ENCODE peak calls at places on chromosomes 13 and 19, in eight cellular contexts. V is fibroblast of lung, F is kidney, X is GM12878, Z is AG10803, C is Calu3, E is GM12865, N is tibial artery. S is an unnamed sample.

GRCh38 chr13:99332456-99332855 is 25.3 kb upstream of the GPR183 start:
- DNase-seq in V (no peak), F (no peak), X (no peak), Z (no peak), C (no peak), E (no peak), N (peak; percentile 41), S (no peak)

GRCh38 chr19:43455321-43456113 is 9.9 kb downstream of the LYPD3 start:
- DNase-seq in V (no peak), F (no peak), X (no peak), Z (no peak), C (no peak), E (no peak), N (no peak), S (no peak)

GRCh38 chr13:50389726-50390125 is 374.5 kb downstream of the KCNRG start:
- DNase-seq in V (no peak), F (no peak), X (no peak), Z (no peak), C (no peak), E (no peak), N (no peak), S (no peak)

GRCh38 chr19:21604351-21604926 is 99.0 kb downstream of the ZNF429 start:
- DNase-seq in V (peak; percentile 48), F (no peak), X (no peak), Z (peak; percentile 4), C (no peak), E (no peak), N (no peak), S (no peak)

GRCh38 chr13:114001331-114002008 is 27.6 kb upstream of the C13orf46 start:
- DNase-seq in V (no peak), F (peak; percentile 76), X (no peak), Z (no peak), C (no peak), E (no peak), N (no peak), S (no peak)

GRCh38 chr13:114249062-114249461 is 14.4 kb downstream of the CDC16 start:
- DNase-seq in V (no peak), F (no peak), X (no peak), Z (no peak), C (no peak), E (no peak), N (no peak), S (no peak)

GRCh38 chr13:73547239-73547638 is 488.4 kb downstream of the KLF5 start:
- DNase-seq in V (no peak), F (no peak), X (no peak), Z (no peak), C (no peak), E (no peak), N (no peak), S (no peak)

GRCh38 chr13:97342136-97342535 is 91.8 kb upstream of the RAP2A start:
- DNase-seq in V (no peak), F (no peak), X (no peak), Z (no peak), C (no peak), E (no peak), N (no peak), S (no peak)

GRCh38 chr13:69264362-69265334 is 843.0 kb upstream of the ATXN8OS start:
- DNase-seq in V (no peak), F (no peak), X (no peak), Z (no peak), C (no peak), E (no peak), N (no peak), S (no peak)

GRCh38 chr19:48183356-48183755 is 12.9 kb downstream of the ZSWIM9 start:
- DNase-seq in V (no peak), F (no peak), X (no peak), Z (no peak), C (no peak), E (no peak), N (no peak), S (no peak)

GRCh38 chr19:14112051-14112808 is 5.3 kb downstream of the PRKACA start:
- DNase-seq in V (no peak), F (no peak), X (no peak), Z (no peak), C (no peak), E (no peak), N (no peak), S (no peak)

GRCh38 chr13:95267662-95268369 is 33.4 kb downstream of the ABCC4 start:
- DNase-seq in V (peak; percentile 91), F (peak; percentile 77), X (no peak), Z (peak; percentile 87), C (peak; percentile 50), E (no peak), N (no peak), S (no peak)

GRCh38 chr19:14554382-14554812 is 17.5 kb downstream of the NDUFB7 start:
- DNase-seq in V (no peak), F (no peak), X (no peak), Z (no peak), C (no peak), E (no peak), N (no peak), S (no peak)

GRCh38 chr13:43390101-43390500 is 366.7 kb downstream of the DNAJC15 start:
- DNase-seq in V (no peak), F (no peak), X (no peak), Z (peak; percentile 71), C (no peak), E (no peak), N (no peak), S (no peak)

DNA sequence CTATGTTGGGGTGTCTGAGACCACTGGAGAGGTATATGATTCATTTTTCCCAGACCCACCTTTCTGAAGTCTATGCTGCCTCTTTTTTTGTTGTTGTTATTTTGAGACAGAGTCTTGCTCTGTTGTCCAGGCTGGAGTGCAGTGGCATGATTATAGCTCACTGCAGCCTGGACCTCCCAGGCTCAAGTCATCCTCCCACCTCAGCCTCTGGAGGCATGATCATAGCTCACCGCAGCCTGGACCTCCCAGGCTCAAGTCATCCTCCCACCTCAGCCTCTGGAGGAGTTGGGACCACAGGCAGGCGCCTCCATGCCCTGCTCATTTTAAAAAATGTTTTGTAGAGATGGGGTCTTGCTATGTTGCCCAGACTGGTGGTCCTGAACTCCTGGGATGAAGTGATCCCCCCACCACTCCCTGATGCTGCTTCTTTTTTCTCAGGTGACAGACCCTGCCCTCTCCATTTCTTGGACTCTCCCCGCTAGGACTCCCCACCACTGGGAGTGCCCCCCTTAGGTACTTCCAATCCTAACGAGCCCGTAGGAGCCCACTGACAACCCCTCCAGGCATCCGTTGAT is 45.3 kb downstream of the ARHGEF18 start:
- DNase-seq in V (no peak), F (no peak), X (no peak), Z (no peak), C (no peak), E (no peak), N (no peak), S (no peak)
- TF ChIP-seq CTCF in V (no peak), F (no peak), X (no peak), Z (no peak), C (no peak), E (no peak), N (no peak), S (no peak)

GRCh38 chr13:39149896-39150295 is 111.6 kb downstream of the NHLRC3 start:
- DNase-seq in V (no peak), F (peak; percentile 38), X (no peak), Z (no peak), C (no peak), E (no peak), N (no peak), S (no peak)

GRCh38 chr13:39144391-39144790 is 106.1 kb downstream of the NHLRC3 start:
- DNase-seq in V (no peak), F (no peak), X (no peak), Z (no peak), C (no peak), E (no peak), N (no peak), S (no peak)

GRCh38 chr13:39148513-39148961 is 110.3 kb downstream of the NHLRC3 start:
- DNase-seq in V (peak; percentile 88), F (no peak), X (no peak), Z (peak; percentile 89), C (no peak), E (peak; percentile 21), N (peak; percentile 33), S (no peak)

DNA sequence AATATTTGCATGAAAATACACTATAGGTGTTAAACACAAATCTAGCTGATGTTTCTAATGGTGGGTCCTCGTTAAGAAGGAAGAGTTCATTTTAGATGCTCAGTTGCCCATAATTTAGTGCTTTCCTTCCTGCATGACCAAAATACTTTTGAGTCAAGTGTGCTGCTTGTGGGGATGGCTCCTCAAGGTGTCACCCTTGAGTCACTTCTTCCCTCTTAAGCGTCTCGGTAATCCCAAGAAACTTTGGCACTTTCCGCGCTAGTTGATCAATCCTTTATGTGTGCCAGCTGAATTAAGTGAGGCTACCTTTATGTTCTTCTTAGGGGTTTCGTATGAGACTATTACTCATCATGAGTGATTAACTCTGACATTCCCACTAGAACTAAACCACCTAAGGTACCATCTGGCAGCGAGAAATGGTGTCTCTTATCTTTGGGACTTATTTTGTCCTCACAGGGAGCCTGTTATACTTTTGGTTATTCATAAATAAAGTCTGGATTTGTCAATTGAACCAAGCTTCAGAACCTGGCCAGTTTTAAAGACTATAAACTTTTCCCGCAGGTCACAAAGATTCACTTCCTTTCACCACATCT is 106.8 kb downstream of the NHLRC3 start:
- DNase-seq in V (peak; percentile 55), F (peak; percentile 35), X (no peak), Z (peak; percentile 68), C (peak; percentile 45), E (peak; percentile 60), N (peak; percentile 60), S (no peak)
- TF ChIP-seq CTCF in V (peak; percentile 92), F (peak; percentile 76), X (peak; percentile 69), Z (peak; percentile 92), C (peak; percentile 32), E (peak; percentile 71), N (peak; percentile 81), S (no peak)

DNA sequence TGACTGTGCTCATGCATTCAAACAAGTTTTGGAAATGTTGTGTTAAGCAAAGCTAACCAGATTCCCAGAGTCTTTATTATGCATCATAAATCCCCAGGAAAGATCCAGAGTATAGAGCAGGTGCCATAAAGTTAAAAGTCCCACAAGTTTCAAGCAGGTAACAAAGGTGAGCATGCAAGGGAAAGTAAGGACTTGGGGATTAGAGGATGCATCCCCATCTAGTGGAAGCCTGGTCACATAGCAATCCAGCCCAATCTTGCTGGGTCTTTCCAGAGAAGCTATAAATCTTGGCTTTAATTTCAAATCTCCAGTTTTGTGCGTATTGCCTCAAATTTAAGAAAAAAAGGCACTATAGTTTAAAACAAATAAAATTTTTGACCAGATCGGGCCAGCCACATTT is 72.7 kb downstream of the ZNF254 start:
- DNase-seq in V (peak; percentile 16), F (no peak), X (no peak), Z (no peak), C (no peak), E (peak; percentile 0), N (no peak), S (no peak)
- TF ChIP-seq CTCF in V (peak; percentile 35), F (no peak), X (no peak), Z (peak; percentile 29), C (peak; percentile 23), E (peak; percentile 4), N (no peak), S (no peak)

DNA sequence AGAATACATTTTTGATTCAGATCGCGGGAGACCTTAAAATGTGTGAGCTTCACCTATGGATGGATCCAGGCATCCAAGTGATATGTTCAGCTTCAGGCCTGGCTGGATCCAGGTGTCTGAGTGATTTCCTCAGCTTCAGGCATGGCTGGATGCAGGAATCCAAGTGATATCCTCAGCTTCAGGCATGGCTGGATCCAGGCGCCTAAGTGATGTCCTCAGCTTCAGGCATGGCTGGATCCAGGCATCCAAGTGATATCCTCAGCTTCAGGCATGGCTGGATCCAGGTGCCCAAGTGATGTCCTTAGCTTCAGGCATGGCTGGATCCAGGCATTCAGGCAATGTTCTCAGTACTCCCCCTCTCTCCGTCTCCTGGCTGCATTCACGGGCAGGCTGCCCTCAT is 60.7 kb downstream of the KCNC3 start:
- DNase-seq in V (no peak), F (no peak), X (no peak), Z (no peak), C (no peak), E (no peak), N (no peak), S (no peak)
- TF ChIP-seq CTCF in V (no peak), F (no peak), X (no peak), Z (no peak), C (no peak), E (no peak), N (no peak), S (no peak)

S was measured in omental fat pad.